ENCODE peak calls at places on chromosomes 2 and 18, in eight cellular contexts. L, R, Z, A, M, Q, V and B are unnamed samples. For H3K4me1 and H3K9me3, the result is how much of the 10 kb centered on the place peaks cover.

GRCh38 chr2:174263989-174264388 is 15.7 kb upstream of the OLA1 start:
- DNase-seq in L (peak), R (no peak), Z (no peak), A (no peak), M (no peak), Q (no peak), V (no peak), B (no peak)

GRCh38 chr2:129482626-129483025 is 496.8 kb upstream of the RAB6C start:
- DNase-seq in L (no peak), R (no peak), Z (no peak), A (no peak), M (no peak), Q (no peak), V (no peak), B (no peak)

GRCh38 chr2:147049888-147050446 is 794.9 kb upstream of the ACVR2A start:
- DNase-seq in L (no peak), R (no peak), Z (no peak), A (no peak), M (no peak), Q (no peak), V (no peak), B (no peak)

GRCh38 chr2:80037310-80037709 is 267.2 kb downstream of the LRRTM1 start:
- DNase-seq in L (no peak), R (no peak), Z (no peak), A (no peak), M (no peak), Q (no peak), V (no peak), B (no peak)

GRCh38 chr2:120653026-120653425 is 82.6 kb upstream of the GLI2 start:
- DNase-seq in L (no peak), R (no peak), Z (no peak), A (no peak), M (no peak), Q (no peak), V (no peak), B (no peak)

GRCh38 chr18:71831039-71831438 is 713.1 kb downstream of the CBLN2 start:
- DNase-seq in L (no peak), R (no peak), Z (no peak), A (no peak), M (no peak), Q (no peak), V (no peak), B (no peak)

GRCh38 chr2:25951071-25951547 is 31.2 kb downstream of the KIF3C start:
- DNase-seq in L (peak), R (peak), Z (peak), A (peak), M (peak), Q (peak), V (peak), B (peak)

GRCh38 chr2:227862741-227863588 is 8.5 kb upstream of the DAW1 start:
- DNase-seq in L (peak), R (no peak), Z (peak), A (no peak), M (no peak), Q (no peak), V (no peak), B (no peak)

GRCh38 chr2:6866239-6866745 is 585 bp upstream of the CMPK2 start:
- DNase-seq in L (peak), R (no peak), Z (no peak), A (peak), M (no peak), Q (peak), V (peak), B (peak)

GRCh38 chr18:59846814-59847490 is 52.8 kb upstream of the PMAIP1 start:
- DNase-seq in L (peak), R (no peak), Z (no peak), A (no peak), M (no peak), Q (no peak), V (no peak), B (no peak)

GRCh38 chr18:40440088-40440487 is 1514.9 kb upstream of the PIK3C3 start:
- DNase-seq in L (no peak), R (no peak), Z (no peak), A (no peak), M (no peak), Q (no peak), V (no peak), B (no peak)

GRCh38 chr2:138536302-138536701 is 34.7 kb downstream of the SPOPL start:
- DNase-seq in L (peak), R (no peak), Z (no peak), A (no peak), M (no peak), Q (no peak), V (no peak), B (no peak)

GRCh38 chr2:138213624-138214023 is 249.4 kb downstream of the HNMT start:
- DNase-seq in L (no peak), R (no peak), Z (no peak), A (no peak), M (no peak), Q (no peak), V (no peak), B (no peak)

GRCh38 chr2:180790891-180791290 is 189.5 kb upstream of the UBE2E3 start:
- DNase-seq in L (no peak), R (no peak), Z (no peak), A (no peak), M (no peak), Q (no peak), V (no peak), B (no peak)

GRCh38 chr2:23940976-23941605 is 828 bp downstream of the UBXN2A start:
- DNase-seq in L (peak), R (no peak), Z (no peak), A (no peak), M (no peak), Q (peak), V (no peak), B (no peak)

GRCh38 chr18:8350628-8351027 is 258.6 kb upstream of the RAB12 start:
- DNase-seq in L (no peak), R (no peak), Z (no peak), A (no peak), M (no peak), Q (no peak), V (no peak), B (no peak)

GRCh38 chr2:170306293-170306873 is 128.4 kb downstream of the MYO3B start:
- DNase-seq in L (no peak), R (no peak), Z (no peak), A (no peak), M (no peak), Q (no peak), V (no peak), B (no peak)

GRCh38 chr2:149579972-149580882 is 7.3 kb downstream of the MMADHC start:
- DNase-seq in L (no peak), R (no peak), Z (no peak), A (no peak), M (no peak), Q (no peak), V (no peak), B (no peak)

GRCh38 chr2:101831351-101831865 is 133.9 kb downstream of the MAP4K4 start:
- DNase-seq in L (peak), R (peak), Z (peak), A (peak), M (peak), Q (peak), V (peak), B (peak)

GRCh38 chr2:33166287-33166881 is 219.6 kb downstream of the LTBP1 start:
- DNase-seq in L (no peak), R (no peak), Z (no peak), A (no peak), M (no peak), Q (no peak), V (no peak), B (no peak)

GRCh38 chr18:61581578-61582204 is 248.5 kb downstream of the CDH20 start:
- DNase-seq in L (peak), R (peak), Z (peak), A (peak), M (peak), Q (peak), V (peak), B (peak)

GRCh38 chr2:226306969-226307368 is 492.7 kb downstream of the IRS1 start:
- DNase-seq in L (no peak), R (no peak), Z (no peak), A (no peak), M (no peak), Q (no peak), V (no peak), B (no peak)

GRCh38 chr2:457287-457686 is 169.4 kb upstream of the ALKAL2 start:
- DNase-seq in L (no peak), R (no peak), Z (no peak), A (no peak), M (no peak), Q (no peak), V (no peak), B (no peak)

GRCh38 chr2:70779911-70780580 is 10.4 kb downstream of the FIGLA start:
- DNase-seq in L (peak), R (no peak), Z (no peak), A (no peak), M (no peak), Q (no peak), V (no peak), B (no peak)

GRCh38 chr18:29459986-29460385 is 1283.1 kb upstream of the CDH2 start:
- DNase-seq in L (no peak), R (no peak), Z (no peak), A (no peak), M (no peak), Q (no peak), V (no peak), B (no peak)

GRCh38 chr2:217933326-217933993 is 69.3 kb downstream of the TNS1 start:
- DNase-seq in L (no peak), R (no peak), Z (peak), A (no peak), M (peak), Q (no peak), V (no peak), B (no peak)

GRCh38 chr2:229955663-229956062 is 33.4 kb downstream of the FBXO36 start:
- DNase-seq in L (no peak), R (no peak), Z (no peak), A (no peak), M (no peak), Q (no peak), V (no peak), B (no peak)

GRCh38 chr18:72868666-72869661 is 1.2 kb upstream of the NETO1 start:
- DNase-seq in L (no peak), R (no peak), Z (no peak), A (no peak), M (no peak), Q (no peak), V (no peak), B (no peak)

GRCh38 chr18:72866572-72866900 is 1.3 kb downstream of the NETO1 start:
- DNase-seq in L (peak), R (no peak), Z (no peak), A (no peak), M (no peak), Q (no peak), V (no peak), B (no peak)

GRCh38 chr18:72867721-72868665 is at the start of gene NETO1:
- DNase-seq in L (peak), R (no peak), Z (peak), A (no peak), M (no peak), Q (no peak), V (no peak), B (no peak)

GRCh38 chr18:72869786-72870185 is 2.0 kb upstream of the NETO1 start:
- DNase-seq in L (no peak), R (no peak), Z (no peak), A (no peak), M (no peak), Q (no peak), V (no peak), B (no peak)

DNA sequence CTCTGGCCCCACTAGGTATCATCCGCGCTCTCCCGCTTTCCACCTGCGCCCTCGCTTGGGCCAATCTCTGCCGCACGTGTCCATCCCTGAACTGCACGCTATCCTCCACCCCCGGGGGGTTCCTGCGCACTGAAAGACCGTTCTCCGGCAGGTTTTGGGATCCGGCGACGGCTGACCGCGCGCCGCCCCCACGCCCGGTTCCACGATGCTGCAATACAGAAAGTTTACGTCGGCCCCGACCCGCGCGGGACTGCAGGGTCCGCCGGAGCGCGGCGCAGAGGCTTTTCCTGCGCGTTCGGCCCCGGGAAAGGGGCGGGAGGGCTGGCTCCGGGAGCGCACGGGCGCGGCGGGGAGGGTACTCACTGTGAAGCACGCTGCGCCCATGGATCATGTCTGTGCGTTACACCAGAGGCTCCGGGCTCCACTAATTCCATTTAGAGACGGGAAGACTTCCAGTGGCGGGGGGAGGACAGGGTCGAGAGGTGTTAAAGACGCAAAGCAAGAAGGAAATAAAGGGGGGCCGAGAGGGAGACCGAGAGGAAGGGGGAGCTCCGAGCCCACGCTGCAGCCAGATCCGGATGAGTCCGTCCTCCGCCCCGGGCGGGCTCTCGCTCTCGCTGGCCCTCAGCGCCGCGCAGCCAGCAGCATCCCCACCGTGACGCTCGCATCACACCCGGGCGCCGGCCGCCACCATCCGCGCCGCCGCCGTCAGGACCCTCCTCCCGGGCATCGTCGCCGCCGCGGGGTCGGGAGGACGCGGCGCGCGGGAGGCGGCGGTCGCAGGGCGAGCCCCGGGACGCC is 686 bp downstream of the NETO1 start:
- DNase-seq in L (peak), R (no peak), Z (no peak), A (no peak), M (no peak), Q (no peak), V (no peak), B (no peak)
- H3K27ac ChIP-seq in L (no peak), R (no peak), Z (no peak), A (no peak), M (no peak), Q (no peak), V (no peak), B (no peak)

GRCh38 chr2:17555150-17555549 is 14.7 kb downstream of the VSNL1 start:
- DNase-seq in L (no peak), R (no peak), Z (no peak), A (no peak), M (no peak), Q (no peak), V (no peak), B (no peak)
- H3K4me1 ChIP-seq in L (under half), R (under half), Z (under half), A (under half), M (under half), Q (under half), V (under half), B (under half)

GRCh38 chr18:78810706-78811105 is 168.9 kb upstream of the SALL3 start:
- DNase-seq in L (no peak), R (no peak), Z (no peak), A (no peak), M (no peak), Q (no peak), V (no peak), B (no peak)

GRCh38 chr18:78813156-78813555 is 166.5 kb upstream of the SALL3 start:
- DNase-seq in L (no peak), R (no peak), Z (no peak), A (no peak), M (no peak), Q (no peak), V (no peak), B (no peak)

GRCh38 chr18:78805840-78806239 is 173.8 kb upstream of the SALL3 start:
- DNase-seq in L (no peak), R (no peak), Z (no peak), A (no peak), M (no peak), Q (peak), V (no peak), B (no peak)

GRCh38 chr18:78812067-78812466 is 167.6 kb upstream of the SALL3 start:
- DNase-seq in L (no peak), R (no peak), Z (no peak), A (no peak), M (no peak), Q (no peak), V (no peak), B (no peak)

GRCh38 chr18:78809845-78810244 is 169.8 kb upstream of the SALL3 start:
- DNase-seq in L (no peak), R (no peak), Z (no peak), A (no peak), M (no peak), Q (no peak), V (no peak), B (no peak)
- H3K9me3 ChIP-seq in L (under half), R (under half), Z (under half), A (under half), M (under half), Q (under half), V (under half), B (under half)

DNA sequence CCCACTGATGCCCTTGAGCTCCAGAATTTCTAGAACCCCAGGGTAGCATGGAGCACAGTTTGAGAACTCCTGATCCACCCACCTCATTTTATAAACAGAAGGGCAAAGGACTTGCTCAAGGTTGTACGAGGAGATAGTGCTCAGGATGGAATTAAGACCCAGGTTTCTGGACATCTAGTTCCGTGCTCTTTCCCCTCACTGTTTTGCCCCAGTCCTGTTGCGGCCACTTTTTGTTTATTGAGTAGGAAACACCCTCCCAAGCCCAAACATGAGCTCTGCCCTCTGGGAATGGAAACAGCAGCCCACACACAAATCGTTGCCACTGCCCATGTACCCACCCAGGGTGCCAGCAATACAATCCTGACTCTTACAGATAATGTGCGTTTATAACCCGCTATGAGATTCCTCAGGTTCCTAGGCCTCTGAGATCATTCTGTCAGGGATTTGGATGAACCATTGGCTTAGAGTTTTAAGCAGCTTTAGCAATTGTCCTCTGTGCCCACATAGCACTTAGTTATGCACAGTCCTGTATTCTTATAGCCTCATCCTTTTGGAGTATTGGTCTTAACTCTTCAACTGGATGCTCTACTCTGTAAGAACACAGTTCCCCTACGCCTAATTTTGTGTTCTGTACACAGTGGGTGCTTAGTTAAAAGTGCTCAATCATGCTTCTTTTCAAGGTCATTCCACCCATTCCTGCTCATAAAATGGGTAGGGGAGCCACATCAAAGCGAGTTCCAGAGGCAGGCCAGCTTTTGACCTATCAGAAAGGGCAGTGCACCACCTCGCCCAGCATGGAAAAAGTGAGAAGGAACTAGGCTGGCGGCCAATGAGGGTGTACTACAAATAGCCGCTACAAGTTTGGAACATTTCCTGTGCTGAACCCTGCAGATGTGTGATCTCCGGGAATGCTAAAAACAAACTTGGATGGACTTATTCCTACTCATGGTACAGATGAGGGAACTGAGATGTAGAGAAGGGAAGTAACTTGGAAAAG is 60.3 kb upstream of the IGFBP2 start:
- DNase-seq in L (no peak), R (peak), Z (peak), A (peak), M (peak), Q (no peak), V (no peak), B (peak)
- H3K27ac ChIP-seq in L (no peak), R (no peak), Z (peak), A (peak), M (peak), Q (no peak), V (no peak), B (peak)